ENCODE peak calls at places on chromosomes 11 and 22, in four cellular contexts. X is foreskin keratinocyte; C is activated T-helper 1 cell treated with Interleukin-2 at 50 U/mL for 16 hours; I is central memory CD4-positive, alpha-beta T cell. J is an unnamed sample.

GRCh38 chr11:35047179-35047578 is 91.8 kb upstream of the CD44 start:
- DNase-seq in C (peak; percentile 20), I (peak; percentile 87), X (no peak), J (no peak)

GRCh38 chr11:61679301-61679700 is 890 bp upstream of the DAGLA start:
- DNase-seq in I (no peak), X (no peak), C (no peak), J (no peak)

GRCh38 chr11:7486731-7487130 is 1.4 kb downstream of the OLFML1 start:
- DNase-seq in X (no peak), I (no peak), C (no peak), J (no peak)

GRCh38 chr11:35192347-35192746 is 53.4 kb downstream of the CD44 start:
- DNase-seq in X (no peak), I (no peak), C (no peak), J (peak; percentile 29)

GRCh38 chr11:3160252-3161031 is 4.7 kb downstream of the OSBPL5 start:
- DNase-seq in X (peak; percentile 68), C (no peak), I (no peak), J (peak; percentile 68)

GRCh38 chr22:41177626-41178424 is 27.3 kb upstream of the L3MBTL2 start:
- DNase-seq in C (no peak), I (no peak), X (no peak), J (no peak)

GRCh38 chr11:581752-582151 is 5.5 kb downstream of the PHRF1 start:
- DNase-seq in X (no peak), I (no peak), C (no peak), J (no peak)

GRCh38 chr22:26903030-26903856 is 245.9 kb downstream of the MIAT start:
- DNase-seq in I (no peak), C (no peak), X (no peak), J (no peak)

GRCh38 chr11:61940466-61940865 is 9.7 kb upstream of the BEST1 start:
- DNase-seq in X (no peak), C (no peak), I (no peak), J (no peak)

GRCh38 chr11:63535734-63536133 is 874 bp upstream of the PLAAT4 start:
- DNase-seq in X (no peak), I (peak; percentile 23), C (no peak), J (no peak)

GRCh38 chr22:36103891-36104290 is 56.7 kb downstream of the APOL3 start:
- DNase-seq in X (no peak), I (no peak), C (no peak), J (no peak)

GRCh38 chr11:37505406-37505805 is 907.4 kb upstream of the RAG2 start:
- DNase-seq in I (no peak), X (peak; percentile 78), C (no peak), J (no peak)

GRCh38 chr11:1589996-1590395 is 4.9 kb upstream of the KRTAP5-1 start:
- DNase-seq in C (no peak), I (no peak), X (no peak), J (no peak)

GRCh38 chr11:26556582-26556981 is 15.5 kb downstream of the MUC15 start:
- DNase-seq in C (no peak), I (no peak), X (peak; percentile 32), J (no peak)

GRCh38 chr11:114308689-114309089 is 12.5 kb downstream of the NNMT start:
- DNase-seq in I (no peak), X (no peak), C (no peak), J (no peak)

GRCh38 chr11:10400856-10401255 is 54.2 kb upstream of the AMPD3 start:
- DNase-seq in I (no peak), X (no peak), C (no peak), J (no peak)

GRCh38 chr11:110979696-110980095 is 265.8 kb upstream of the POU2AF2 start:
- DNase-seq in C (no peak), I (no peak), X (no peak), J (no peak)

GRCh38 chr22:20384865-20385264 is 9.1 kb upstream of the ZNF74 start:
- DNase-seq in X (no peak), I (no peak), C (no peak), J (no peak)

GRCh38 chr22:47277511-47277910 is 515.1 kb downstream of the TBC1D22A start:
- DNase-seq in C (no peak), X (no peak), I (no peak), J (no peak)

GRCh38 chr22:45036154-45036553 is 26.3 kb upstream of the PHF21B start:
- DNase-seq in I (no peak), C (no peak), X (no peak), J (no peak)

GRCh38 chr11:67105964-67106363 is 13.1 kb upstream of the KDM2A start:
- DNase-seq in I (no peak), C (no peak), X (no peak), J (no peak)

GRCh38 chr11:112174789-112175595 is at the start of gene BCO2:
- DNase-seq in C (no peak), X (peak; percentile 62), I (peak; percentile 2), J (no peak)

GRCh38 chr11:41943671-41944070 is 484.2 kb upstream of the LRRC4C start:
- DNase-seq in I (no peak), X (peak; percentile 43), C (no peak), J (no peak)

GRCh38 chr11:6647282-6647679 is 8.3 kb downstream of the DCHS1 start:
- DNase-seq in X (no peak), C (no peak), I (no peak), J (no peak)

GRCh38 chr11:36258730-36259360 is 30.4 kb downstream of the COMMD9 start:
- DNase-seq in C (no peak), X (peak; percentile 57), I (no peak), J (peak; percentile 40)

J was measured in pulmonary artery endothelial cell.